ENCODE peak calls at places on chromosomes 12 and 14, in eight cellular contexts. Y, S, W, T, V, R, G and U are unnamed samples.

GRCh38 chr12:68479832-68480291 is 130.8 kb upstream of the RAP1B start:
- DNase-seq in Y (peak; percentile 23), S (no peak), W (no peak), T (no peak), V (no peak), R (no peak), G (no peak), U (no peak)

GRCh38 chr12:80837342-80837978 is 100.3 kb downstream of the LIN7A start:
- DNase-seq in Y (peak; percentile 58), S (no peak), W (no peak), T (peak; percentile 41), V (peak; percentile 47), R (peak; percentile 30), G (peak; percentile 6), U (no peak)

GRCh38 chr12:123113038-123113437 is 37.9 kb downstream of the PITPNM2 start:
- DNase-seq in Y (no peak), S (peak; percentile 53), W (no peak), T (peak; percentile 77), V (no peak), R (no peak), G (no peak), U (no peak)

GRCh38 chr12:129325566-129325965 is 472.3 kb downstream of the GLT1D1 start:
- DNase-seq in Y (no peak), S (no peak), W (no peak), T (no peak), V (no peak), R (no peak), G (no peak), U (no peak)

GRCh38 chr12:10673660-10674384 is at the start of gene STYK1:
- DNase-seq in Y (peak; percentile 77), S (peak; percentile 72), W (no peak), T (peak; percentile 18), V (peak; percentile 12), R (peak; percentile 91), G (peak; percentile 72), U (peak; percentile 55)

GRCh38 chr12:106098691-106099200 is 40.0 kb downstream of the NUAK1 start:
- DNase-seq in Y (no peak), S (no peak), W (no peak), T (no peak), V (no peak), R (no peak), G (no peak), U (no peak)

GRCh38 chr14:89425931-89426330 is 8.9 kb upstream of the FOXN3 start:
- DNase-seq in Y (peak; percentile 96), S (no peak), W (no peak), T (no peak), V (peak; percentile 96), R (no peak), G (no peak), U (no peak)

GRCh38 chr14:61662437-61663311 is 32.6 kb upstream of the HIF1A start:
- DNase-seq in Y (peak; percentile 88), S (no peak), W (no peak), T (peak; percentile 70), V (no peak), R (peak; percentile 49), G (peak; percentile 10), U (no peak)

GRCh38 chr12:31590730-31591307 is at the start of gene DENND5B:
- DNase-seq in Y (peak; percentile 78), S (peak; percentile 73), W (peak; percentile 18), T (peak; percentile 95), V (no peak), R (peak; percentile 74), G (peak; percentile 64), U (peak; percentile 82)

GRCh38 chr14:58426819-58427288 is 477 bp downstream of the TIMM9 start:
- DNase-seq in Y (peak; percentile 71), S (peak; percentile 66), W (peak; percentile 27), T (peak; percentile 64), V (peak; percentile 31), R (peak; percentile 71), G (peak; percentile 56), U (peak; percentile 54)

GRCh38 chr12:93704122-93704521 is 26.9 kb downstream of the CRADD start:
- DNase-seq in Y (no peak), S (no peak), W (no peak), T (no peak), V (no peak), R (no peak), G (no peak), U (no peak)

GRCh38 chr12:132560831-132561783 is 49.3 kb downstream of the LRCOL1 start:
- DNase-seq in Y (peak; percentile 67), S (peak; percentile 68), W (no peak), T (peak; percentile 90), V (no peak), R (peak; percentile 73), G (peak; percentile 89), U (no peak)

GRCh38 chr14:84225243-84225642 is 1304.7 kb upstream of the FLRT2 start:
- DNase-seq in Y (no peak), S (no peak), W (no peak), T (no peak), V (no peak), R (peak; percentile 16), G (no peak), U (no peak)

GRCh38 chr14:103260629-103261124 is 73.4 kb upstream of the EIF5 start:
- DNase-seq in Y (peak; percentile 63), S (peak; percentile 59), W (no peak), T (no peak), V (no peak), R (peak; percentile 65), G (peak; percentile 40), U (no peak)

GRCh38 chr12:98750511-98750910 is 105.4 kb downstream of the APAF1 start:
- DNase-seq in Y (no peak), S (no peak), W (peak; percentile 51), T (no peak), V (no peak), R (no peak), G (no peak), U (peak; percentile 84)

GRCh38 chr12:19998968-19999792 is 369.2 kb upstream of the PDE3A start:
- DNase-seq in Y (no peak), S (no peak), W (no peak), T (no peak), V (no peak), R (no peak), G (peak; percentile 24), U (no peak)

GRCh38 chr12:6082613-6083012 is 41.9 kb downstream of the VWF start:
- DNase-seq in Y (no peak), S (no peak), W (no peak), T (no peak), V (no peak), R (no peak), G (no peak), U (no peak)

GRCh38 chr14:54498095-54498531 is 9.3 kb upstream of the GMFB start:
- DNase-seq in Y (no peak), S (no peak), W (no peak), T (no peak), V (no peak), R (peak; percentile 27), G (no peak), U (no peak)

GRCh38 chr12:749871-750270 is 2.5 kb upstream of the WNK1 start:
- DNase-seq in Y (no peak), S (no peak), W (no peak), T (no peak), V (no peak), R (no peak), G (no peak), U (no peak)

GRCh38 chr14:23831591-23831990 is 122.0 kb upstream of the DHRS4 start:
- DNase-seq in Y (peak; percentile 20), S (peak; percentile 50), W (no peak), T (no peak), V (no peak), R (no peak), G (no peak), U (no peak)

GRCh38 chr14:74368441-74368840 is 20.2 kb downstream of the VRTN start:
- DNase-seq in Y (no peak), S (no peak), W (no peak), T (no peak), V (no peak), R (no peak), G (no peak), U (no peak)

GRCh38 chr12:19574606-19575005 is 135.3 kb downstream of the AEBP2 start:
- DNase-seq in Y (peak; percentile 12), S (no peak), W (no peak), T (no peak), V (no peak), R (no peak), G (peak; percentile 10), U (no peak)

GRCh38 chr12:3559601-3560294 is 68.7 kb downstream of the PRMT8 start:
- DNase-seq in Y (no peak), S (no peak), W (no peak), T (no peak), V (no peak), R (no peak), G (no peak), U (no peak)

GRCh38 chr12:112868459-112869041 is 38.2 kb upstream of the OAS1 start:
- DNase-seq in Y (no peak), S (no peak), W (no peak), T (no peak), V (no peak), R (no peak), G (no peak), U (no peak)

GRCh38 chr12:88746386-88746785 is 166.1 kb upstream of the KITLG start:
- DNase-seq in Y (no peak), S (no peak), W (no peak), T (no peak), V (no peak), R (no peak), G (no peak), U (no peak)

GRCh38 chr12:119326341-119326740 is 8.2 kb upstream of the CCDC60 start:
- DNase-seq in Y (no peak), S (no peak), W (no peak), T (no peak), V (no peak), R (no peak), G (no peak), U (no peak)

GRCh38 chr12:64006211-64006610 is 161.7 kb downstream of the SRGAP1 start:
- DNase-seq in Y (peak; percentile 46), S (no peak), W (no peak), T (no peak), V (no peak), R (no peak), G (no peak), U (no peak)

GRCh38 chr14:51087024-51087423 is 7.9 kb downstream of the TRIM9 start:
- DNase-seq in Y (peak; percentile 29), S (no peak), W (no peak), T (peak; percentile 35), V (no peak), R (peak; percentile 74), G (peak; percentile 41), U (no peak)